ENCODE peak calls at places on chromosomes 1 and 21, in ten cellular contexts. Y is stimulated activated naive B cell treated with anti-CD40 and anti-IgM and Interleukin-4, amounts not matched to agents 10 μg/mL and 1 μg/mL and 100 μg/mL, for 72 hours; X is NCI-H2081; J is GM06990; E is hypothalamus; R is activated naive CD4-positive, alpha-beta T cell; O is ELR; S is nucleus accumbens; M is sigmoid colon; C is stimulated activated CD8-positive, alpha-beta memory T cell treated with anti-CD3 and anti-CD28 coated beads, Interleukin-12 subunit alpha, Interleukin-12 subunit beta, amount 100 ng/mL, for 1 hour. P is an unnamed sample.

GRCh38 chr1:194300340-194300739 is 1113.9 kb upstream of the B3GALT2 start:
- DNase-seq in E (no peak), Y (no peak), J (no peak), X (no peak), C (no peak), S (no peak), R (no peak), M (no peak), O (no peak), P (no peak)

GRCh38 chr1:52887483-52887882 is 34.1 kb downstream of the ECHDC2 start:
- DNase-seq in S (no peak), M (no peak), E (no peak), X (no peak), O (no peak), C (no peak), R (no peak), J (no peak), Y (no peak), P (no peak)

GRCh38 chr1:83828456-83828855 is 170.5 kb downstream of the TTLL7 start:
- DNase-seq in O (no peak), C (no peak), M (no peak), S (no peak), Y (no peak), J (no peak), X (no peak), E (no peak), R (no peak), P (no peak)

GRCh38 chr1:182622795-182623528 is 18.8 kb upstream of the RGS16 start:
- DNase-seq in E (no peak), O (no peak), Y (no peak), M (no peak), X (no peak), S (no peak), J (peak), C (no peak), R (no peak), P (no peak)

GRCh38 chr1:97334454-97334853 is 586.4 kb downstream of the DPYD start:
- DNase-seq in E (no peak), Y (no peak), C (no peak), S (no peak), R (no peak), X (no peak), J (no peak), M (no peak), O (peak), P (no peak)

GRCh38 chr1:212951058-212951923 is 950 bp downstream of the VASH2 start:
- DNase-seq in R (no peak), S (no peak), O (peak), Y (no peak), C (no peak), M (no peak), J (no peak), X (no peak), E (no peak), P (no peak)

GRCh38 chr1:64884261-64885040 is 81.9 kb downstream of the JAK1 start:
- DNase-seq in S (no peak), R (no peak), E (no peak), C (no peak), X (no peak), M (no peak), Y (no peak), O (peak), J (no peak), P (no peak)

GRCh38 chr1:56063461-56063860 is 515.9 kb downstream of the PLPP3 start:
- DNase-seq in R (no peak), O (no peak), C (no peak), Y (no peak), S (no peak), E (no peak), J (no peak), X (no peak), M (no peak), P (no peak)

GRCh38 chr1:170168263-170168662 is 22.5 kb downstream of the NTMT2 start:
- DNase-seq in Y (no peak), E (no peak), X (no peak), C (no peak), O (peak), R (no peak), M (no peak), J (no peak), S (no peak), P (no peak)

GRCh38 chr1:244248426-244248825 is 197.3 kb downstream of the ZBTB18 start:
- DNase-seq in X (no peak), J (no peak), C (no peak), Y (no peak), M (no peak), R (no peak), O (no peak), S (no peak), E (no peak), P (no peak)

GRCh38 chr1:6574025-6574620 is 5.7 kb upstream of the ZBTB48 start:
- DNase-seq in J (no peak), C (no peak), X (no peak), R (no peak), E (no peak), Y (no peak), O (peak), M (no peak), S (no peak), P (no peak)

GRCh38 chr1:114034561-114035303 is 55.5 kb downstream of the OLFML3 start:
- DNase-seq in E (no peak), J (no peak), Y (no peak), S (no peak), O (no peak), X (no peak), R (no peak), C (no peak), M (no peak), P (no peak)

GRCh38 chr1:33612877-33613487 is 140.5 kb downstream of the ZSCAN20 start:
- DNase-seq in J (no peak), E (no peak), Y (peak), S (peak), O (peak), X (peak), R (no peak), M (no peak), C (no peak), P (peak)

GRCh38 chr1:1344672-1345361 is 4.4 kb downstream of the DVL1 start:
- DNase-seq in O (peak), C (no peak), X (no peak), Y (no peak), M (no peak), R (no peak), J (no peak), S (no peak), E (no peak), P (peak)

GRCh38 chr1:235404190-235404589 is 37.0 kb downstream of the TBCE start:
- DNase-seq in Y (no peak), X (no peak), E (no peak), J (no peak), O (peak), S (no peak), M (no peak), C (no peak), R (no peak), P (no peak)

GRCh38 chr1:57600424-57600823 is 176.6 kb upstream of the DAB1 start:
- DNase-seq in S (no peak), C (no peak), Y (no peak), R (no peak), E (no peak), O (no peak), J (no peak), M (no peak), X (no peak), P (no peak)

GRCh38 chr1:113012149-113012548 is 56.2 kb upstream of the SLC16A1 start:
- DNase-seq in S (no peak), R (no peak), O (no peak), X (no peak), E (no peak), C (no peak), Y (no peak), M (no peak), J (no peak), P (no peak)

GRCh38 chr1:154745286-154745731 is 124.8 kb downstream of the KCNN3 start:
- DNase-seq in E (no peak), C (no peak), O (no peak), M (peak), S (no peak), R (no peak), X (no peak), J (no peak), Y (no peak), P (no peak)

GRCh38 chr1:79129914-79130313 is 123.4 kb upstream of the ADGRL4 start:
- DNase-seq in R (no peak), Y (no peak), E (no peak), O (no peak), J (no peak), C (no peak), S (no peak), M (no peak), X (no peak), P (no peak)

GRCh38 chr1:221268295-221268694 is 389.1 kb downstream of the HLX start:
- DNase-seq in R (no peak), M (no peak), J (no peak), S (no peak), O (peak), Y (no peak), C (no peak), X (no peak), E (no peak), P (no peak)

GRCh38 chr1:3577300-3577699 is 34.0 kb downstream of the MEGF6 start:
- DNase-seq in M (no peak), R (no peak), O (no peak), X (no peak), S (no peak), E (no peak), J (no peak), C (no peak), Y (no peak), P (peak)

GRCh38 chr21:38869946-38870345 is 64.2 kb downstream of the ETS2 start:
- DNase-seq in J (no peak), S (no peak), C (no peak), E (no peak), R (no peak), M (no peak), Y (no peak), O (no peak), X (no peak), P (no peak)

GRCh38 chr1:207863893-207864535 is 46.9 kb downstream of the CD34 start:
- DNase-seq in C (no peak), O (no peak), X (no peak), M (no peak), S (no peak), J (no peak), E (no peak), R (peak), Y (peak), P (peak)

GRCh38 chr1:114320586-114320985 is 166.9 kb upstream of the SYT6 start:
- DNase-seq in O (peak), E (no peak), R (no peak), C (no peak), Y (no peak), J (no peak), S (no peak), M (no peak), X (no peak), P (no peak)

GRCh38 chr1:245168090-245168489 is 13.3 kb downstream of the KIF26B start:
- DNase-seq in O (no peak), C (no peak), S (no peak), X (no peak), Y (peak), R (no peak), J (no peak), E (no peak), M (peak), P (no peak)

GRCh38 chr1:117702654-117703053 is 96.8 kb downstream of the TENT5C start:
- DNase-seq in Y (no peak), C (no peak), O (no peak), J (no peak), R (no peak), X (no peak), S (no peak), M (no peak), E (no peak), P (no peak)

GRCh38 chr1:45348966-45349677 is 8.9 kb upstream of the MUTYH start:
- DNase-seq in R (no peak), X (no peak), M (no peak), J (no peak), E (no peak), C (no peak), S (no peak), Y (no peak), O (no peak), P (no peak)

GRCh38 chr1:172112573-172112972 is 271.3 kb downstream of the DNM3 start:
- DNase-seq in X (no peak), R (no peak), O (peak), S (no peak), J (no peak), Y (no peak), E (no peak), C (no peak), M (no peak), P (no peak)

GRCh38 chr1:50491142-50491541 is 67.9 kb upstream of the DMRTA2 start:
- DNase-seq in Y (no peak), S (no peak), C (no peak), X (no peak), E (no peak), O (no peak), R (no peak), J (no peak), M (no peak), P (no peak)

GRCh38 chr1:172500207-172500606 is 32.7 kb upstream of the SUCO start:
- DNase-seq in O (no peak), J (no peak), E (no peak), Y (no peak), X (no peak), C (no peak), R (no peak), M (no peak), S (no peak), P (no peak)

GRCh38 chr1:38872401-38873026 is 634 bp downstream of the MYCBP start:
- DNase-seq in C (peak), Y (no peak), X (no peak), M (no peak), S (no peak), J (no peak), E (no peak), R (peak), O (peak), P (peak)

GRCh38 chr1:174039069-174039468 is 16.9 kb upstream of the RC3H1 start:
- DNase-seq in O (peak), R (no peak), E (no peak), C (no peak), X (no peak), J (no peak), M (no peak), Y (no peak), S (no peak), P (no peak)

GRCh38 chr1:228867093-228867950 is 132.0 kb downstream of the RHOU start:
- DNase-seq in O (no peak), C (no peak), Y (no peak), M (no peak), E (no peak), S (no peak), J (no peak), X (peak), R (no peak), P (no peak)

GRCh38 chr21:37636152-37636860 is 269.7 kb downstream of the DYRK1A start:
- DNase-seq in S (no peak), O (peak), R (no peak), J (no peak), C (no peak), M (no peak), E (no peak), X (no peak), Y (no peak), P (no peak)

GRCh38 chr1:67171574-67171955 is 5.3 kb downstream of the IL23R start:
- DNase-seq in J (no peak), O (no peak), S (no peak), E (no peak), Y (no peak), R (peak), X (no peak), M (no peak), C (no peak), P (no peak)

GRCh38 chr1:160460683-160461287 is 60.4 kb downstream of the VANGL2 start:
- DNase-seq in E (no peak), Y (peak), R (no peak), C (no peak), S (no peak), M (no peak), X (no peak), O (no peak), J (no peak), P (no peak)

GRCh38 chr1:211705439-211706205 is 30.2 kb upstream of the NEK2 start:
- DNase-seq in C (no peak), J (no peak), Y (no peak), S (no peak), M (no peak), E (no peak), X (no peak), R (no peak), O (peak), P (no peak)

GRCh38 chr21:15293251-15293650 is 228.5 kb upstream of the NRIP1 start:
- DNase-seq in M (no peak), E (no peak), S (no peak), Y (no peak), J (no peak), R (no peak), O (peak), X (no peak), C (no peak), P (no peak)

GRCh38 chr21:42556476-42556875 is 42.8 kb downstream of the SLC37A1 start:
- DNase-seq in M (peak), J (no peak), O (no peak), S (no peak), X (no peak), Y (no peak), E (no peak), C (no peak), R (no peak), P (no peak)

GRCh38 chr1:197471248-197472035 is 203.4 kb downstream of the CRB1 start:
- DNase-seq in M (no peak), O (no peak), R (no peak), Y (no peak), X (peak), J (no peak), E (no peak), S (no peak), C (no peak), P (no peak)

P was measured in Karpas-422.